ENCODE peak calls at places on chromosomes 4 and X, in nine cellular contexts. W, V, H, M, G, P, U, I and D are unnamed samples.

GRCh38 chrX:71514367-71515038 is 18.4 kb upstream of the OGT start:
- DNase-seq in H (no peak), U (no peak), V (no peak), P (peak), W (no peak), I (no peak), G (peak), M (no peak), D (no peak)

GRCh38 chr4:116544946-116545345 is 540.4 kb downstream of the TRAM1L1 start:
- DNase-seq in P (no peak), V (no peak), W (no peak), U (no peak), I (no peak), G (no peak), M (no peak), H (no peak), D (no peak)

GRCh38 chr4:29081230-29081955 is 1638.8 kb upstream of the PCDH7 start:
- DNase-seq in M (no peak), U (peak), V (no peak), G (no peak), W (no peak), H (no peak), P (no peak), I (no peak), D (no peak)

GRCh38 chr4:59553063-59553738 is 1646.9 kb upstream of the ADGRL3 start:
- DNase-seq in U (no peak), W (peak), H (no peak), P (peak), M (peak), G (no peak), I (no peak), V (no peak), D (peak)

GRCh38 chr4:139921551-139922184 is 232.3 kb downstream of the MAML3 start:
- DNase-seq in G (no peak), H (no peak), P (no peak), I (no peak), V (no peak), M (no peak), W (no peak), U (no peak), D (no peak)

GRCh38 chr4:183499389-183499788 is 5.5 kb upstream of the ING2 start:
- DNase-seq in G (peak), I (no peak), P (no peak), W (peak), U (no peak), M (no peak), V (no peak), H (no peak), D (no peak)

GRCh38 chrX:57137481-57137880 is 284 bp upstream of the SPIN2A start:
- DNase-seq in H (no peak), W (no peak), U (peak), G (no peak), V (no peak), I (no peak), M (no peak), P (peak), D (no peak)

GRCh38 chr4:39458505-39459300 is at the start of the genes LIAS and RPL9:
- DNase-seq in U (peak), W (peak), P (peak), G (peak), H (peak), I (peak), M (peak), V (peak), D (peak)

GRCh38 chr4:76688737-76689078 is 209.2 kb downstream of the SOWAHB start:
- DNase-seq in M (no peak), H (no peak), G (no peak), P (peak), U (peak), W (no peak), I (no peak), V (no peak), D (no peak)

GRCh38 chrX:74924449-74925209 is 623 bp downstream of the NEXMIF start:
- DNase-seq in U (peak), M (peak), I (no peak), H (peak), W (peak), P (peak), G (peak), V (peak), D (no peak)

GRCh38 chrX:80810365-80810978 is 795 bp upstream of the BRWD3 start:
- DNase-seq in I (no peak), M (peak), H (no peak), G (no peak), V (no peak), W (no peak), P (no peak), U (no peak), D (peak)

GRCh38 chrX:153381684-153382532 is 19.2 kb downstream of the PNMA6E start:
- DNase-seq in W (peak), U (peak), H (no peak), G (peak), I (no peak), P (peak), M (peak), V (no peak), D (peak)

GRCh38 chr4:69156913-69157312 is 57.6 kb downstream of the UGT2B11 start:
- DNase-seq in G (no peak), H (no peak), W (no peak), V (no peak), P (peak), U (peak), M (peak), I (no peak), D (no peak)

GRCh38 chr4:709348-709747 is 3.7 kb downstream of the PCGF3 start:
- DNase-seq in U (no peak), M (no peak), I (no peak), P (no peak), V (no peak), W (no peak), G (no peak), H (no peak), D (no peak)

GRCh38 chr4:66178901-66179300 is 508.6 kb upstream of the EPHA5 start:
- DNase-seq in M (peak), V (no peak), H (no peak), I (no peak), P (no peak), W (no peak), U (peak), G (no peak), D (no peak)

GRCh38 chrX:115696939-115697338 is 136.0 kb downstream of the PLS3 start:
- DNase-seq in M (no peak), P (no peak), I (no peak), W (no peak), V (no peak), U (no peak), H (no peak), G (no peak), D (no peak)

GRCh38 chr4:155954118-155954503 is 445 bp upstream of the CTSO start:
- DNase-seq in V (peak), I (no peak), U (no peak), M (no peak), G (no peak), W (no peak), H (no peak), P (peak), D (no peak)

GRCh38 chrX:115719171-115719570 is 158.2 kb downstream of the PLS3 start:
- DNase-seq in G (no peak), H (no peak), U (no peak), V (no peak), I (no peak), M (no peak), W (no peak), P (no peak), D (no peak)

GRCh38 chr4:17577660-17578481 is 873 bp downstream of the LAP3 start:
- DNase-seq in H (peak), W (peak), U (peak), I (peak), M (no peak), V (peak), P (peak), G (no peak), D (peak)

GRCh38 chr4:101791189-101791572 is 651 bp downstream of the BANK1 start:
- DNase-seq in W (no peak), M (peak), P (no peak), H (no peak), U (peak), G (no peak), V (no peak), I (no peak), D (no peak)
- H3K27ac ChIP-seq in W (peak), M (peak), P (no peak), H (no peak), U (no peak), G (no peak), V (no peak), I (no peak), D (no peak)

GRCh38 chr4:56681158-56681848 is at the start of gene HOPX:
- DNase-seq in M (no peak), V (no peak), W (peak), P (no peak), I (no peak), U (no peak), G (peak), H (no peak), D (no peak)

GRCh38 chr4:56683455-56683854 is 2.4 kb upstream of the HOPX start:
- DNase-seq in W (no peak), V (no peak), P (no peak), H (no peak), G (no peak), M (no peak), I (no peak), U (no peak), D (no peak)

GRCh38 chr4:56681849-56682175 is 716 bp upstream of the HOPX start:
- DNase-seq in V (no peak), U (no peak), H (no peak), G (no peak), M (no peak), I (no peak), W (no peak), P (no peak), D (no peak)

GRCh38 chr4:56686537-56687231 is 5.6 kb upstream of the HOPX start:
- DNase-seq in P (no peak), U (no peak), G (no peak), V (no peak), M (no peak), I (no peak), W (no peak), H (no peak), D (no peak)

DNA sequence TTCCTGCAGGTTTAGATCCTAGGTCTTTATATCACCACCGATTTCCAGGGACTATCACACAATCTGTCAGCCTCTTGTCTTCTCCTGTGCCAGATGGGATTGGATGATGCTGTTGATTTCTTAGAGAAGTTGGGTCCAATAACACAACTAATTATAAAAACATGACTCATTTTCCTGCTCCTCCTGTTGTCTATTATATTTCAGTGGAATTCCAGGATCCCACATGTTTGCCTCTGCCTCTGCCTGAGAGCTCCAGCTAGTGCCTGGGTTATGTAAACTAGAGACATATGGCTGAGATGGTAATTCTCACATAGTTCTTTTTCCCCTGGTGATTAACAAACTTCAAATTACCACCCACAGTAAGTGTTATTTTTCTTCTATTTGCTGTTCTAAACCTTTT is 3.2 kb upstream of the HOPX start:
- DNase-seq in I (no peak), H (no peak), P (peak), M (no peak), G (no peak), U (no peak), W (no peak), V (no peak), D (no peak)
- H3K4me3 ChIP-seq in I (no peak), H (no peak), P (no peak), M (no peak), G (no peak), U (no peak), W (no peak), V (no peak), D (no peak)

GRCh38 chrX:48522291-48522690 is 683 bp downstream of the EBP start:
- DNase-seq in H (no peak), V (no peak), P (no peak), G (no peak), I (no peak), U (no peak), M (no peak), W (no peak), D (no peak)
- H3K27ac ChIP-seq in H (peak), V (peak), P (no peak), G (peak), I (peak), U (no peak), M (peak), W (peak), D (peak)

DNA sequence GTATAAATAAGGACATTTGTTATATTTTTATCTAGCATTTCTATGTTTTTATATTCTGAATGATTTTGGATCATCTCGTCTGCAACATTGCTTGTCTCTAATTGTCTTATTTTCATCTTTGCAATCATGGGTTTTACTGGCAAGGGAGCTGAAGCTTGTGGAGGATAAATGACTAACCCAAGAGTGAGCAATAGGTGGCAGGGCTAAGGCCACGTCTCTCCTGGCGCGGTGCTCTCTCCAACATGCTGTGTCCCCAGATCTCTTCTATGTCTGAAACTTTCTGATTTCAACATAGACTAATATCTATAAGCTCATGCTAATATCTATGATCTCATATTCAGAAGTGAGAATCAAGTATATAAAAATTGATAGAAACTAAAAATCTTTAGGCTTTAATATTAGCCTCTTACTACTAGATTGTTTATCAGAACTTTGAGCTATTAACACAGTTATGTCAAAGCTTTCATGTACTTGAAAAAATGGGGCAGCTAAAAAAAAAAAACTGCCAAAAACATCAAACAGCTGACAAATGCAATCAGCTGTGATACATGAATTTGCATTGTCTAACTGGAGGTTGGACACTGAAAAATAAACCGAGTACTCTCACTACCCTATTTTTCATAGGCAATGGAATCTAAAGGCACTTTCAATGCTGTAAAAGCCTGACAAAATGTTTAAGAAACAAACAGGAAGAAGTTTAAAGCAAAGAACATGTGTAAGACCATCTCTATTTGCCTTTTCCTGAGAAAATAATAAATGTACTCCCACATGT is 169.2 kb downstream of the TMA16 start:
- DNase-seq in U (no peak), H (no peak), M (no peak), I (no peak), W (no peak), P (no peak), V (no peak), G (no peak), D (peak)
- H3K4me3 ChIP-seq in U (no peak), H (no peak), M (no peak), I (no peak), W (no peak), P (no peak), V (no peak), G (no peak), D (peak)